ENCODE peak calls at places on chromosomes 7 and 10, in ten cellular contexts. One of them, this sample, is unnamed.

GRCh38 chr7:106239406-106239805 is 45.4 kb downstream of the NAMPT start:
- DNase-seq in psoas muscle: no peak
- DNase-seq in uterus: no peak
- DNase-seq in IMR-90: no peak
- DNase-seq in A549: no peak
- DNase-seq in ovary: no peak
- DNase-seq in neuronal stem cell: no peak
- DNase-seq in tibial artery: no peak
- DNase-seq in transverse colon: no peak
- DNase-seq in mesendoderm: no peak
- DNase-seq in this sample: no peak

GRCh38 chr7:25083201-25083600 is 41.9 kb downstream of the CYCS start:
- DNase-seq in psoas muscle: no peak
- DNase-seq in uterus: no peak
- DNase-seq in IMR-90: peak; percentile 53
- DNase-seq in A549: no peak
- DNase-seq in ovary: no peak
- DNase-seq in neuronal stem cell: no peak
- DNase-seq in tibial artery: no peak
- DNase-seq in transverse colon: no peak
- DNase-seq in mesendoderm: no peak
- DNase-seq in this sample: no peak

GRCh38 chr7:36301914-36302771 is 87.5 kb upstream of the ANLN start:
- DNase-seq in psoas muscle: no peak
- DNase-seq in uterus: peak; percentile 2
- DNase-seq in IMR-90: no peak
- DNase-seq in A549: no peak
- DNase-seq in ovary: no peak
- DNase-seq in neuronal stem cell: no peak
- DNase-seq in tibial artery: peak; percentile 60
- DNase-seq in transverse colon: no peak
- DNase-seq in mesendoderm: peak; percentile 61
- DNase-seq in this sample: peak; percentile 2

GRCh38 chr7:151844828-151845200 is 32.1 kb downstream of the PRKAG2 start:
- DNase-seq in psoas muscle: no peak
- DNase-seq in uterus: no peak
- DNase-seq in IMR-90: no peak
- DNase-seq in A549: no peak
- DNase-seq in ovary: no peak
- DNase-seq in neuronal stem cell: no peak
- DNase-seq in tibial artery: no peak
- DNase-seq in transverse colon: no peak
- DNase-seq in mesendoderm: no peak
- DNase-seq in this sample: no peak

GRCh38 chr10:109877546-109877945 is 45.8 kb downstream of the XPNPEP1 start:
- DNase-seq in psoas muscle: no peak
- DNase-seq in uterus: no peak
- DNase-seq in IMR-90: no peak
- DNase-seq in A549: no peak
- DNase-seq in ovary: no peak
- DNase-seq in neuronal stem cell: no peak
- DNase-seq in tibial artery: no peak
- DNase-seq in transverse colon: no peak
- DNase-seq in mesendoderm: no peak
- DNase-seq in this sample: no peak

GRCh38 chr10:89469517-89469916 is 55.1 kb downstream of the IFIT5 start:
- DNase-seq in psoas muscle: no peak
- DNase-seq in uterus: no peak
- DNase-seq in IMR-90: no peak
- DNase-seq in A549: no peak
- DNase-seq in ovary: no peak
- DNase-seq in neuronal stem cell: no peak
- DNase-seq in tibial artery: no peak
- DNase-seq in transverse colon: no peak
- DNase-seq in mesendoderm: no peak
- DNase-seq in this sample: no peak

GRCh38 chr7:139525750-139526149 is 2.3 kb downstream of the CLEC2L start:
- DNase-seq in psoas muscle: no peak
- DNase-seq in uterus: no peak
- DNase-seq in IMR-90: no peak
- DNase-seq in A549: no peak
- DNase-seq in ovary: no peak
- DNase-seq in neuronal stem cell: no peak
- DNase-seq in tibial artery: no peak
- DNase-seq in transverse colon: no peak
- DNase-seq in mesendoderm: no peak
- DNase-seq in this sample: no peak

GRCh38 chr7:43844257-43844656 is 25.1 kb downstream of the MRPS24 start:
- DNase-seq in psoas muscle: no peak
- DNase-seq in uterus: no peak
- DNase-seq in IMR-90: no peak
- DNase-seq in A549: no peak
- DNase-seq in ovary: no peak
- DNase-seq in neuronal stem cell: no peak
- DNase-seq in tibial artery: no peak
- DNase-seq in transverse colon: no peak
- DNase-seq in mesendoderm: no peak
- DNase-seq in this sample: no peak

GRCh38 chr10:98259606-98260319 is 8.2 kb downstream of the LOXL4 start:
- DNase-seq in psoas muscle: no peak
- DNase-seq in uterus: no peak
- DNase-seq in IMR-90: peak; percentile 36
- DNase-seq in A549: no peak
- DNase-seq in ovary: no peak
- DNase-seq in neuronal stem cell: no peak
- DNase-seq in tibial artery: no peak
- DNase-seq in transverse colon: no peak
- DNase-seq in mesendoderm: no peak
- DNase-seq in this sample: no peak

GRCh38 chr7:83060218-83060617 is 102.5 kb downstream of the PCLO start:
- DNase-seq in psoas muscle: no peak
- DNase-seq in uterus: no peak
- DNase-seq in IMR-90: no peak
- DNase-seq in A549: no peak
- DNase-seq in ovary: no peak
- DNase-seq in neuronal stem cell: no peak
- DNase-seq in tibial artery: no peak
- DNase-seq in transverse colon: no peak
- DNase-seq in mesendoderm: peak; percentile 13
- DNase-seq in this sample: no peak

GRCh38 chr10:125177641-125178640 is 17.6 kb upstream of the CTBP2 start:
- DNase-seq in psoas muscle: no peak
- DNase-seq in uterus: no peak
- DNase-seq in IMR-90: no peak
- DNase-seq in A549: no peak
- DNase-seq in ovary: no peak
- DNase-seq in neuronal stem cell: no peak
- DNase-seq in tibial artery: no peak
- DNase-seq in transverse colon: no peak
- DNase-seq in mesendoderm: no peak
- DNase-seq in this sample: no peak

DNA sequence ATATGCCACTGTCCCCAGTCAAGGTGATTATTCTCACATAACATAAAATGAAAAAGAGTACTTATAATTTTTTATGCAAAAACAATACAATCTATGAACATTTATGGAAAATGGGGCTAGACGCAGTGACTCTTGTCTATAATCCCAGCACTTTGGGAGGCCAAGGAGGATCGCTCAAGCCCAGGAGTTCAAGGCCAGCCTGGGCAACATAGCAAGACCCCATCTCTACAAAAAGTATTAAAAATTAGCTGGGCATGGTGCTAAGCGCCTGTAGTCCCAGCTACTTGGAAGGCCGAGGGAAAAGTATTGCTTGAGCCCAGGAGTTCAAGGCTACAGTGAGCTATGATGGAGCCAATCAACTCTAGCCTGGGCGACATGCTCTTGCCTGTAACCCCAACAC is 14.5 kb upstream of the ANAPC16 start:
- DNase-seq in psoas muscle: no peak
- DNase-seq in uterus: no peak
- DNase-seq in IMR-90: no peak
- DNase-seq in A549: no peak
- DNase-seq in ovary: no peak
- DNase-seq in neuronal stem cell: no peak
- DNase-seq in tibial artery: peak; percentile 9
- DNase-seq in transverse colon: no peak
- DNase-seq in mesendoderm: no peak
- DNase-seq in this sample: no peak
- H3K4me3 ChIP-seq in psoas muscle: no peak overlapping the region
- H3K4me3 ChIP-seq in uterus: no peak overlapping the region
- H3K4me3 ChIP-seq in IMR-90: no peak overlapping the region
- H3K4me3 ChIP-seq in A549: no peak overlapping the region
- H3K4me3 ChIP-seq in ovary: no peak overlapping the region
- H3K4me3 ChIP-seq in neuronal stem cell: no peak overlapping the region
- H3K4me3 ChIP-seq in tibial artery: no peak overlapping the region
- H3K4me3 ChIP-seq in transverse colon: no peak overlapping the region
- H3K4me3 ChIP-seq in mesendoderm: no peak overlapping the region
- H3K4me3 ChIP-seq in this sample: no peak overlapping the region

DNA sequence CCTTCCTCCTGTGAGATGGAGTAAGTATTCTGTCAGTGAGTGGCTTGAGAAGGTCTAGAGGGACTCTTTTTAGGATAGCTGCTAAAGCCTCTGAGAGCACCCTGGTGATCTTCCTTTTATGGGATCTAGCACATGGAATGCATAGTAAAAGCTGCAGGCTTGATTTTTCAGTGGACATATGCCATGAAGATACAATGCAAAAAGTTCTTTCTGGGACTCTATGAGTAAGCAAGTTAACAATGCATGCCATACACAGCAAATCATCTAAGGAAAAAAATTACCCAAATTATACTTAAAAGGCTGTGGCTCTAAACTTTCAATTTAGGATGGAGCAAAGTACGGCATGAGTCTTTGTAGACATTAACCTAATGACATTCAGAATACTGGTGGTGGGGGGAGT is 154.5 kb downstream of the SGMS1 start:
- DNase-seq in psoas muscle: no peak
- DNase-seq in uterus: no peak
- DNase-seq in IMR-90: peak; percentile 55
- DNase-seq in A549: no peak
- DNase-seq in ovary: no peak
- DNase-seq in neuronal stem cell: no peak
- DNase-seq in tibial artery: no peak
- DNase-seq in transverse colon: no peak
- DNase-seq in mesendoderm: no peak
- DNase-seq in this sample: no peak
- H3K4me3 ChIP-seq in psoas muscle: no peak overlapping the region
- H3K4me3 ChIP-seq in uterus: no peak overlapping the region
- H3K4me3 ChIP-seq in IMR-90: no peak overlapping the region
- H3K4me3 ChIP-seq in A549: no peak overlapping the region
- H3K4me3 ChIP-seq in ovary: no peak overlapping the region
- H3K4me3 ChIP-seq in neuronal stem cell: no peak overlapping the region
- H3K4me3 ChIP-seq in tibial artery: no peak overlapping the region
- H3K4me3 ChIP-seq in transverse colon: no peak overlapping the region
- H3K4me3 ChIP-seq in mesendoderm: no peak overlapping the region
- H3K4me3 ChIP-seq in this sample: no peak overlapping the region

DNA sequence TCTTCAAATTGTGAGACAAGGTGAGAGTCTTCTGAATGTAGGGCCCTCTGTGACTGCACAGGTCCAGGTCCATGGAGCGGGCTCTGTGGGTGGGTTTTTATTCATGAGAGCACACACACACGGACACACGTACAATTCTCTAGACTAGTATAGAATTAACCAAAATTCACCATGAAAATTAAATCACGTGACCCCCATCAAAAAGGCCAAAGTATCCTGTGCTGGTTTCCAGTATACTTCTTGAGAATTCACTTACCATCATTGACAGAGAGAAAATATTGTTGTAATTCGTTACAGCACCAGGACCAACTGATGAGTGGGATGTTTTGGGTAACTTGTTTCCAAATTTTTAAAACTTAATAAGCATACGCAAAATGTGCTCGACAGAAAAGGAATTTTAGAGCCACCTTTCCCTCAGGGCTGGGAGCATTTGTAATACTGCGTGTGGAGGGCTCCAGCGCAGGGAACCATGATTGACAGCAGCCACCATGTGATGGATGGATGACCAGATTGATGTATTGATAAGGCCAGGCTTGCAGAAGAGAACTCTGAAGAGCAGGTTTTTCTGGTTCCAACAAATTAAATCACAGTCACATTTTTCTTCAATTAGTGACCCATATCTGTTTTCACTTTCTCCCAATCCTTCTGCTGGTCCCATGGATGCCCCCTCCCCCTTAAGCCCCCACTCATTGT is 14.9 kb upstream of the DNTT start:
- DNase-seq in psoas muscle: no peak
- DNase-seq in uterus: no peak
- DNase-seq in IMR-90: no peak
- DNase-seq in A549: no peak
- DNase-seq in ovary: no peak
- DNase-seq in neuronal stem cell: no peak
- DNase-seq in tibial artery: no peak
- DNase-seq in transverse colon: no peak
- DNase-seq in mesendoderm: no peak
- DNase-seq in this sample: no peak
- H3K4me3 ChIP-seq in psoas muscle: no peak overlapping the region
- H3K4me3 ChIP-seq in uterus: no peak overlapping the region
- H3K4me3 ChIP-seq in IMR-90: no peak overlapping the region
- H3K4me3 ChIP-seq in A549: no peak overlapping the region
- H3K4me3 ChIP-seq in ovary: no peak overlapping the region
- H3K4me3 ChIP-seq in neuronal stem cell: no peak overlapping the region
- H3K4me3 ChIP-seq in tibial artery: no peak overlapping the region
- H3K4me3 ChIP-seq in transverse colon: no peak overlapping the region
- H3K4me3 ChIP-seq in mesendoderm: no peak overlapping the region
- H3K4me3 ChIP-seq in this sample: no peak overlapping the region

GRCh38 chr7:21942955-21943354 is 2.7 kb downstream of the CDCA7L start:
- DNase-seq in psoas muscle: no peak
- DNase-seq in uterus: no peak
- DNase-seq in IMR-90: no peak
- DNase-seq in A549: no peak
- DNase-seq in ovary: no peak
- DNase-seq in neuronal stem cell: no peak
- DNase-seq in tibial artery: no peak
- DNase-seq in transverse colon: no peak
- DNase-seq in mesendoderm: no peak
- DNase-seq in this sample: no peak

GRCh38 chr7:21941570-21942224 is 4.0 kb downstream of the CDCA7L start:
- DNase-seq in psoas muscle: no peak
- DNase-seq in uterus: no peak
- DNase-seq in IMR-90: peak; percentile 43
- DNase-seq in A549: no peak
- DNase-seq in ovary: no peak
- DNase-seq in neuronal stem cell: no peak
- DNase-seq in tibial artery: no peak
- DNase-seq in transverse colon: no peak
- DNase-seq in mesendoderm: peak; percentile 97
- DNase-seq in this sample: no peak

GRCh38 chr7:21945374-21946227 is at the start of gene CDCA7L:
- DNase-seq in psoas muscle: peak; percentile 67
- DNase-seq in uterus: peak; percentile 81
- DNase-seq in IMR-90: peak; percentile 63
- DNase-seq in A549: peak; percentile 78
- DNase-seq in ovary: peak; percentile 78
- DNase-seq in neuronal stem cell: peak; percentile 74
- DNase-seq in tibial artery: peak; percentile 69
- DNase-seq in transverse colon: peak; percentile 81
- DNase-seq in mesendoderm: peak; percentile 85
- DNase-seq in this sample: peak; percentile 83

GRCh38 chr7:21944616-21945373 is 904 bp downstream of the CDCA7L start:
- DNase-seq in psoas muscle: no peak
- DNase-seq in uterus: no peak
- DNase-seq in IMR-90: peak; percentile 5
- DNase-seq in A549: peak; percentile 16
- DNase-seq in ovary: peak; percentile 24
- DNase-seq in neuronal stem cell: peak; percentile 32
- DNase-seq in tibial artery: no peak
- DNase-seq in transverse colon: peak; percentile 76
- DNase-seq in mesendoderm: peak; percentile 74
- DNase-seq in this sample: peak; percentile 82

GRCh38 chr7:21943436-21943835 is 2.3 kb downstream of the CDCA7L start:
- DNase-seq in psoas muscle: no peak
- DNase-seq in uterus: no peak
- DNase-seq in IMR-90: no peak
- DNase-seq in A549: no peak
- DNase-seq in ovary: no peak
- DNase-seq in neuronal stem cell: no peak
- DNase-seq in tibial artery: no peak
- DNase-seq in transverse colon: no peak
- DNase-seq in mesendoderm: no peak
- DNase-seq in this sample: no peak
- H3K4me3 ChIP-seq in psoas muscle: no peak overlapping the region
- H3K4me3 ChIP-seq in uterus: no peak overlapping the region
- H3K4me3 ChIP-seq in IMR-90: no peak overlapping the region
- H3K4me3 ChIP-seq in A549: no peak overlapping the region
- H3K4me3 ChIP-seq in ovary: no peak overlapping the region
- H3K4me3 ChIP-seq in neuronal stem cell: no peak overlapping the region
- H3K4me3 ChIP-seq in tibial artery: no peak overlapping the region
- H3K4me3 ChIP-seq in transverse colon: no peak overlapping the region
- H3K4me3 ChIP-seq in mesendoderm: no peak overlapping the region
- H3K4me3 ChIP-seq in this sample: no peak overlapping the region